ENCODE peak calls at places on chromosomes 6 and 20, in eight cellular contexts. M is fibroblast of pulmonary artery; N is WTC11; K is activated naive CD4-positive, alpha-beta T cell treated with anti-CD3 and anti-CD28 coated beads for 36 hours; Y is NCI-H1436; D is endothelial cell; L is GM04504; Z is SW480. B is an unnamed sample.

GRCh38 chr6:151141685-151142084 is 98.1 kb upstream of the AKAP12 start:
- DNase-seq in N (no peak), K (no peak), D (no peak), Y (no peak), L (no peak), M (peak; percentile 92), Z (peak; percentile 87), B (no peak)

GRCh38 chr6:80548496-80548895 is 442.0 kb downstream of the BCKDHB start:
- DNase-seq in Z (no peak), N (no peak), Y (no peak), M (peak; percentile 88), K (no peak), L (peak; percentile 78), D (no peak), B (no peak)

GRCh38 chr6:103036846-103037245 is 1643.3 kb downstream of the GRIK2 start:
- DNase-seq in L (no peak), D (no peak), Y (no peak), Z (no peak), K (no peak), N (no peak), M (no peak), B (no peak)

GRCh38 chr6:107105511-107106116 is 9.7 kb downstream of the BEND3 start:
- DNase-seq in K (no peak), Z (no peak), L (no peak), N (no peak), Y (no peak), M (no peak), D (peak; percentile 37), B (no peak)

GRCh38 chr6:43093361-43094289 is 17.5 kb downstream of the PTK7 start:
- DNase-seq in Z (no peak), L (peak; percentile 76), Y (no peak), D (no peak), N (no peak), K (peak; percentile 18), M (peak; percentile 72), B (no peak)

GRCh38 chr6:162119349-162119748 is 608.2 kb downstream of the PRKN start:
- DNase-seq in Z (no peak), K (no peak), D (peak; percentile 21), L (no peak), N (no peak), M (peak; percentile 33), Y (no peak), B (no peak)

GRCh38 chr6:155527443-155527842 is 71.8 kb upstream of the NOX3 start:
- DNase-seq in D (no peak), M (no peak), Y (no peak), N (no peak), Z (no peak), L (no peak), K (no peak), B (no peak)

GRCh38 chr6:134173007-134173690 is 120.7 kb upstream of the SLC2A12 start:
- DNase-seq in Z (no peak), Y (no peak), N (no peak), D (no peak), M (peak; percentile 47), L (no peak), K (no peak), B (no peak)

GRCh38 chr20:1326031-1326930 is 2.7 kb downstream of the SDCBP2 start:
- DNase-seq in L (no peak), M (peak; percentile 76), K (no peak), N (no peak), D (no peak), Y (no peak), Z (no peak), B (no peak)

GRCh38 chr6:112321882-112322508 is 25.1 kb upstream of the RFPL4B start:
- DNase-seq in K (no peak), Z (no peak), D (no peak), Y (no peak), N (no peak), M (peak; percentile 24), L (no peak), B (no peak)

GRCh38 chr6:29752451-29753308 is 29.4 kb downstream of the HLA-F start:
- DNase-seq in Y (peak; percentile 7), M (peak; percentile 90), L (peak; percentile 82), D (peak; percentile 93), N (peak; percentile 92), Z (peak; percentile 89), K (peak; percentile 92), B (peak; percentile 79)

GRCh38 chr20:39611901-39612300 is 649.8 kb downstream of the DHX35 start:
- DNase-seq in K (no peak), D (no peak), L (no peak), Y (no peak), M (no peak), N (no peak), Z (no peak), B (no peak)

GRCh38 chr6:73903155-73903554 is 207.2 kb downstream of the CD109 start:
- DNase-seq in M (no peak), K (no peak), Y (no peak), Z (no peak), L (no peak), N (no peak), D (no peak), B (no peak)

GRCh38 chr20:51422912-51423667 is 119.4 kb downstream of the NFATC2 start:
- DNase-seq in Z (no peak), L (no peak), M (no peak), K (peak; percentile 44), N (no peak), D (no peak), Y (no peak), B (no peak)

GRCh38 chr6:166236586-166236985 is 68.9 kb upstream of the TBXT start:
- DNase-seq in D (no peak), L (no peak), Y (no peak), N (no peak), Z (no peak), K (no peak), M (no peak), B (no peak)

GRCh38 chr20:57283867-57284266 is 17.4 kb upstream of the BMP7 start:
- DNase-seq in L (no peak), N (no peak), Y (no peak), D (no peak), K (no peak), M (no peak), Z (no peak), B (no peak)

GRCh38 chr6:138410972-138411667 is 7.1 kb downstream of the HEBP2 start:
- DNase-seq in D (no peak), N (no peak), Z (peak; percentile 39), Y (no peak), L (no peak), K (peak; percentile 31), M (peak; percentile 51), B (no peak)

GRCh38 chr6:83815631-83816030 is 37.5 kb upstream of the RIPPLY2 start:
- DNase-seq in L (no peak), M (peak; percentile 5), N (no peak), K (no peak), Y (no peak), Z (peak; percentile 33), D (no peak), B (no peak)

GRCh38 chr20:54680439-54680838 is 205.0 kb downstream of the DOK5 start:
- DNase-seq in M (no peak), Y (no peak), N (no peak), K (no peak), L (no peak), D (no peak), Z (no peak), B (no peak)

GRCh38 chr6:26576929-26577719 is 19.6 kb upstream of the ABT1 start:
- DNase-seq in Z (peak; percentile 46), D (peak; percentile 58), N (peak; percentile 83), M (peak; percentile 80), K (peak; percentile 86), Y (no peak), L (no peak), B (no peak)

GRCh38 chr6:13194852-13195251 is 133.5 kb downstream of the TBC1D7 start:
- DNase-seq in D (peak; percentile 45), M (peak; percentile 81), Y (no peak), K (peak; percentile 49), N (peak; percentile 61), L (peak; percentile 47), Z (no peak), B (no peak)

GRCh38 chr6:85390775-85391174 is 59.1 kb upstream of the NT5E start:
- DNase-seq in D (no peak), M (peak; percentile 68), N (no peak), L (no peak), Y (no peak), K (no peak), Z (no peak), B (no peak)